ENCODE peak calls at places on chromosomes 16 and 17, in five cellular contexts. I, Z, V, U and O are unnamed samples.

GRCh38 chr16:68644715-68645493 is at the start of gene CDH3:
- DNase-seq in V (no peak), U (no peak), Z (no peak), I (no peak), O (peak)

GRCh38 chr17:29250666-29251065 is 4.0 kb downstream of the CRYBA1 start:
- DNase-seq in U (no peak), I (no peak), V (peak), Z (no peak), O (no peak)

GRCh38 chr16:22324787-22325597 is 27.8 kb downstream of the POLR3E start:
- DNase-seq in V (peak), Z (no peak), I (no peak), U (no peak), O (no peak)

GRCh38 chr17:60086822-60087591 is 8.3 kb upstream of the HEATR6 start:
- DNase-seq in V (peak), U (peak), I (no peak), Z (no peak), O (peak)

GRCh38 chr16:54687043-54687655 is 243.5 kb upstream of the IRX5 start:
- DNase-seq in Z (no peak), I (no peak), V (no peak), U (no peak), O (no peak)

GRCh38 chr16:976389-976931 is 5.1 kb upstream of the SOX8 start:
- DNase-seq in U (no peak), V (no peak), I (no peak), Z (no peak), O (no peak)

GRCh38 chr17:49996121-49996494 is 1.1 kb upstream of the DLX3 start:
- DNase-seq in Z (no peak), I (no peak), V (no peak), U (no peak), O (no peak)

GRCh38 chr17:4937553-4937952 is 2.3 kb downstream of the SLC25A11 start:
- DNase-seq in Z (no peak), I (no peak), V (no peak), U (peak), O (no peak)

GRCh38 chr16:23324727-23325126 is 22.6 kb downstream of the SCNN1B start:
- DNase-seq in U (no peak), V (no peak), Z (no peak), I (no peak), O (no peak)